ENCODE peak calls at places on chromosomes 12 and 14, in four cellular contexts. F, K, I and W are unnamed samples.

GRCh38 chr12:65881965-65882413 is 57.7 kb downstream of the HMGA2 start:
- DNase-seq in F (no peak), I (peak; percentile 11), K (peak; percentile 56), W (peak; percentile 47)

GRCh38 chr14:73634333-73634833 is 10.4 kb upstream of the DNAL1 start:
- DNase-seq in F (no peak), K (peak; percentile 33), I (peak; percentile 22), W (peak; percentile 31)

GRCh38 chr12:13596714-13597113 is 384.7 kb downstream of the GRIN2B start:
- DNase-seq in F (no peak), K (no peak), I (no peak), W (no peak)

GRCh38 chr12:113021500-113021899 is 35.0 kb upstream of the DTX1 start:
- DNase-seq in K (no peak), F (no peak), I (no peak), W (no peak)

GRCh38 chr12:6059860-6060565 is 64.5 kb downstream of the VWF start:
- DNase-seq in I (no peak), K (no peak), F (no peak), W (no peak)

GRCh38 chr12:65977384-65977783 is 153.1 kb downstream of the HMGA2 start:
- DNase-seq in K (no peak), F (no peak), I (no peak), W (no peak)

GRCh38 chr14:92516344-92516965 is 2.9 kb downstream of the RIN3 start:
- DNase-seq in I (no peak), F (no peak), K (no peak), W (no peak)

GRCh38 chr12:2268478-2269286 is 215.9 kb downstream of the CACNA1C start:
- DNase-seq in I (no peak), K (no peak), F (no peak), W (no peak)

GRCh38 chr14:34857689-34858449 is 17.3 kb downstream of the BAZ1A start:
- DNase-seq in I (no peak), K (no peak), F (no peak), W (no peak)

GRCh38 chr12:124032265-124032886 is 59.4 kb downstream of the ZNF664 start:
- DNase-seq in K (peak; percentile 72), F (peak; percentile 65), I (no peak), W (peak; percentile 72)

GRCh38 chr14:23114669-23115491 is 4.2 kb downstream of the CEBPE start:
- DNase-seq in F (peak; percentile 80), K (peak; percentile 82), I (no peak), W (peak; percentile 30)

GRCh38 chr12:48286665-48287064 is 64.1 kb downstream of the ZNF641 start:
- DNase-seq in I (no peak), K (peak; percentile 19), F (peak; percentile 31), W (peak; percentile 26)

GRCh38 chr14:86673523-86673969 is 1143.6 kb downstream of the FLRT2 start:
- DNase-seq in K (no peak), F (no peak), I (no peak), W (no peak)

GRCh38 chr14:89184952-89185351 is 232.1 kb downstream of the FOXN3 start:
- DNase-seq in K (no peak), I (no peak), F (no peak), W (no peak)

GRCh38 chr12:120196363-120196762 is 1.8 kb upstream of the GCN1 start:
- DNase-seq in K (peak; percentile 62), F (no peak), I (no peak), W (no peak)

GRCh38 chr12:120197542-120197887 is 3.0 kb upstream of the GCN1 start:
- DNase-seq in F (no peak), I (no peak), K (no peak), W (no peak)

GRCh38 chr12:120204171-120204570 is 3.3 kb upstream of the RPLP0 start:
- DNase-seq in K (no peak), F (no peak), I (no peak), W (no peak)

GRCh38 chr12:120199025-120199424 is 1.9 kb downstream of the RPLP0 start:
- DNase-seq in I (no peak), F (no peak), K (no peak), W (no peak)

DNA sequence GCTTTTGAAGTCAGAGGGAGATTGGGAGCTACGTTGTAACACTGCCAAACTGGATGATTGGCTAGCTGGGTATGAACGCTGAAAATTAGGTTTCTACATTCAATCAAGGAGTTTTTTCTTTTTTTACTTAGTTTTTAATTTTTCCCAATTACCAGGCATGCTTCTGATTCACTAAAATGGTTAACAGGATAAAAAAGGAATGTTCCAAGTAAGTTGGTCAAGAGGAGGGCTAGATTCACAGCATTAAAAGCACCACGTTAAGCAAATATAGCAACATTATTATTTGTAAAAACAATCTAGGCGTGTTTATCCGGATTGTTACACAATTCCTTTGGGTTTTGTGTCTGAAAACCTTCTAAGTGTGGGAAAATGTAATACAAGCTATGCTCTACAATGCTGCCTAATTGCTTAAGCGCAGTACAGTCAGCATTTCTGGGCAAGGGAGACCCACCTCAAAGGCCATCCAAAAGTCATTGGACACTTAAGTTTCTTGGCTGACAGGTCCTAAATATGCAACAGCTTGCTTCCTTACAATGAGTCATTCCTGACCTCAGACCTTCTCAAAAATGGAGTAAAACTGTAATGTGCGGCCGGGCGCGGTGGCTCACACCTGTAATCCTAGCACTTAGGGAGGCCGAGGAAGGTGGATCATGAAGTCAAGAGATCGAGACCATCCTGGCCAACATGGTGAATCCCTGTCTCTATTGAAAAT is 1.2 kb downstream of the RPLP0 start:
- DNase-seq in I (no peak), K (peak; percentile 65), F (no peak), W (peak; percentile 74)
- TF ChIP-seq POLR2A in I (peak; percentile 39), K (peak; percentile 42), F (no peak), W (no peak)

DNA sequence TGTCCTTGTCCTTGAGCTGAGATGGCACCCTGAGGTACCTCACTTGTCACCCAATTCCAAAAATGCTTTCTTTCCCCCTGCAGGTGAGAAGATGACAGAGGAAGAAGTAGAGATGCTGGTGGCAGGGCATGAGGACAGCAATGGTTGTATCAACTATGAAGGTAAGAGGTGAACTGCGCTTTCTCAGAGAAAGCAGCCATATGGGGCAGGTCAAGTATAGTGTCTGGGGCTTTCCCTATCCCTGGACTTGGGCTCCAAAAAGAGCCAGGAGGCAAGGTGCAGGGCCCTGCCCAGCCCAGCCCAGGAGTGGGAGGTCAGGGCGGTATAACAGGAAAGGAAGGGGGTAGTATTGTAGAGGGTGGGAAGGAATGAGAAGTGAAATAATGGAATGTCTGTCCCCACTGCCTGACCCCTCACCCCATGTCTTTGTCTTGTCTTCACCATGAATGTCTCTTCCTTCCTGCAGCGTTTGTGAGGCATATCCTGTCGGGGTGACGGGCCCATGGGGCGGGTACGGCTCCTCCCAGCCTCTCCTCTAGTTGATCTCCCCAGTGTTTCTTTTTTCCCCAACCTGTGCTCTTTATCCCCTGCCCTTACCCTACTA is 2.1 kb downstream of the MYL6 start:
- DNase-seq in I (no peak), K (peak; percentile 54), F (no peak), W (no peak)
- TF ChIP-seq POLR2A in I (peak; percentile 61), K (no peak), F (no peak), W (no peak)

GRCh38 chr12:108599541-108599940 is 1.7 kb upstream of the TMEM119 start:
- DNase-seq in I (no peak), K (no peak), F (no peak), W (no peak)
- TF ChIP-seq POLR2A in I (no peak), K (no peak), F (no peak), W (no peak)

DNA sequence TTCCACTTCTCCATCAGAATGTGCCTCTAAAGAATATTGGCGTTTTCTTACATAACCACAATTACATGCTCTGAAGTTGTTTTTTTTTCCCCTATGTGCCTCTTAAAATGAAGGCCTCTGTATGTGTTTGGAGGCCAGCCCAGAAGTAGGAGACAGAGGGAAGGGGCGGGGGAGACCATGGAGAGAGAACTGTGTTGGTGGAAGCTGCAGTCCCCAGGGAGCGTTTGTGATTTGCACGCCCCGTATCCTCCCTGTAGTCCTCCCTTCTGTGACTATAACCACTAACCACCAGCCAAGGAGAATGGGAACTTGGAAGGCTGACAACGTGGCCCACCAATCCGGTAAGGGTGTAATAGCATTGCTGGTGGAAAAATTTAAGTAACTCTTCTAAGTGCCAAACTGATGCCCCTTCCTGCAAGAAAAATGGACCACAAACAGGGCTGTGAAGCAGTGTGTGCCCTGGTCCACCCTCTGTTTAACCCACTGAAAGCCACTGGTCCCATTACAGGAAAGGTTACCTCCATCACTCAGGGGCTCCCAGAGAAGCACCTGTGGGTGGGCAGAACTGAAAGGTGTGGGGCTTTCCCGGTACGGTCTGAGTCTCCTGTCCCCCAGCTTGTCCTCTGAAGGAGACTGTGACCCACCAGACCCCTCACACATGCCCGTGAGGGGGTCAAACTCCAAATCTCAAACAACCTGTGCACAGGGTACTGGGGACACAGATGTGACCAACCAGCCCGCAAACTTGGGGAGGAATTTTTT is 36.8 kb downstream of the CCDC88C start:
- DNase-seq in K (no peak), F (no peak), I (no peak), W (no peak)
- TF ChIP-seq POLR2A in K (no peak), F (no peak), I (no peak), W (no peak)